ENCODE peak calls at places on chromosomes 3 and 15, in seven cellular contexts. P, Y, N, E, J, K and G are unnamed samples.

GRCh38 chr15:99925661-99926461 is 192.6 kb upstream of the LYSMD4 start:
- DNase-seq in P (no peak), Y (peak), N (peak), E (peak), J (peak), K (peak), G (peak)

GRCh38 chr3:55854395-55854994 is 367.4 kb upstream of the WNT5A start:
- DNase-seq in P (no peak), Y (no peak), N (no peak), E (no peak), J (no peak), K (no peak), G (no peak)

GRCh38 chr3:88311826-88312225 is 162.1 kb downstream of the C3orf38 start:
- DNase-seq in P (no peak), Y (no peak), N (no peak), E (no peak), J (no peak), K (no peak), G (no peak)

GRCh38 chr15:50940506-50940905 is 32.0 kb downstream of the AP4E1 start:
- DNase-seq in P (peak), Y (no peak), N (no peak), E (no peak), J (no peak), K (no peak), G (no peak)

GRCh38 chr3:109900774-109901173 is 563.4 kb upstream of the DPPA4 start:
- DNase-seq in P (no peak), Y (no peak), N (no peak), E (no peak), J (no peak), K (no peak), G (no peak)

GRCh38 chr15:92377083-92377789 is 16.4 kb upstream of the ST8SIA2 start:
- DNase-seq in P (peak), Y (no peak), N (no peak), E (no peak), J (peak), K (no peak), G (no peak)

GRCh38 chr15:94600496-94600895 is 369.1 kb downstream of the MCTP2 start:
- DNase-seq in P (no peak), Y (no peak), N (no peak), E (no peak), J (no peak), K (no peak), G (no peak)

GRCh38 chr3:126146034-126146433 is 34.4 kb downstream of the ALDH1L1 start:
- DNase-seq in P (no peak), Y (no peak), N (no peak), E (no peak), J (no peak), K (no peak), G (no peak)

GRCh38 chr3:126704494-126705214 is 614 bp downstream of the CHCHD6 start:
- DNase-seq in P (no peak), Y (no peak), N (no peak), E (no peak), J (no peak), K (no peak), G (no peak)

GRCh38 chr15:97961067-97961954 is 808 bp downstream of the ARRDC4 start:
- DNase-seq in P (peak), Y (peak), N (peak), E (peak), J (peak), K (no peak), G (peak)

GRCh38 chr15:70806992-70807712 is 43.8 kb upstream of the UACA start:
- DNase-seq in P (no peak), Y (no peak), N (no peak), E (peak), J (peak), K (no peak), G (peak)

GRCh38 chr3:112632596-112632995 is 8.3 kb downstream of the CCDC80 start:
- DNase-seq in P (no peak), Y (no peak), N (no peak), E (no peak), J (no peak), K (no peak), G (no peak)

GRCh38 chr3:195250473-195251251 is 20.3 kb downstream of the XXYLT1 start:
- DNase-seq in P (peak), Y (no peak), N (no peak), E (no peak), J (no peak), K (no peak), G (no peak)

GRCh38 chr3:34207826-34208225 is 409.4 kb downstream of the PDCD6IP start:
- DNase-seq in P (no peak), Y (no peak), N (no peak), E (no peak), J (no peak), K (no peak), G (no peak)

GRCh38 chr3:72436863-72437592 is 411.2 kb downstream of the SHQ1 start:
- DNase-seq in P (no peak), Y (no peak), N (no peak), E (no peak), J (no peak), K (no peak), G (no peak)

GRCh38 chr3:81709606-81710005 is 51.8 kb downstream of the GBE1 start:
- DNase-seq in P (no peak), Y (no peak), N (no peak), E (no peak), J (no peak), K (no peak), G (no peak)

GRCh38 chr3:183975981-183976662 is 41.6 kb downstream of the ABCC5 start:
- DNase-seq in P (no peak), Y (no peak), N (no peak), E (peak), J (no peak), K (no peak), G (no peak)

GRCh38 chr3:146165370-146165769 is 4.4 kb upstream of the PLOD2 start:
- DNase-seq in P (peak), Y (no peak), N (no peak), E (no peak), J (no peak), K (no peak), G (no peak)

GRCh38 chr3:161991901-161992300 is 495.3 kb downstream of the OTOL1 start:
- DNase-seq in P (no peak), Y (no peak), N (no peak), E (no peak), J (no peak), K (no peak), G (no peak)

GRCh38 chr15:31975446-31976229 is 54.7 kb upstream of the CHRNA7 start:
- DNase-seq in P (no peak), Y (no peak), N (peak), E (peak), J (no peak), K (no peak), G (no peak)

GRCh38 chr3:83011471-83011870 is 1250.0 kb upstream of the GBE1 start:
- DNase-seq in P (no peak), Y (no peak), N (no peak), E (no peak), J (no peak), K (no peak), G (no peak)

GRCh38 chr15:88894819-88895767 is at the start of gene HAPLN3:
- DNase-seq in P (no peak), Y (peak), N (no peak), E (peak), J (no peak), K (peak), G (no peak)

GRCh38 chr3:183212096-183212495 is 41.0 kb upstream of the B3GNT5 start:
- DNase-seq in P (no peak), Y (no peak), N (no peak), E (peak), J (no peak), K (no peak), G (no peak)

GRCh38 chr3:146200461-146201220 is 39.7 kb upstream of the PLOD2 start:
- DNase-seq in P (no peak), Y (no peak), N (no peak), E (no peak), J (no peak), K (no peak), G (no peak)

GRCh38 chr3:41202834-41203345 is 3.6 kb downstream of the CTNNB1 start:
- DNase-seq in P (peak), Y (no peak), N (no peak), E (peak), J (no peak), K (no peak), G (no peak)

GRCh38 chr15:90376789-90377188 is 11.3 kb upstream of the IQGAP1 start:
- DNase-seq in P (no peak), Y (no peak), N (no peak), E (peak), J (no peak), K (peak), G (no peak)

GRCh38 chr3:191158247-191158646 is 40.8 kb upstream of the OSTN start:
- DNase-seq in P (no peak), Y (no peak), N (no peak), E (no peak), J (no peak), K (no peak), G (no peak)

GRCh38 chr15:29089731-29090616 is 179.6 kb downstream of the NSMCE3 start:
- DNase-seq in P (no peak), Y (no peak), N (no peak), E (peak), J (no peak), K (no peak), G (no peak)

GRCh38 chr3:127889461-127889863 is 25.6 kb upstream of the KBTBD12 start:
- DNase-seq in P (peak), Y (no peak), N (no peak), E (no peak), J (no peak), K (no peak), G (no peak)

GRCh38 chr3:40306336-40306735 is 3.2 kb upstream of the EIF1B start:
- DNase-seq in P (peak), Y (no peak), N (no peak), E (no peak), J (no peak), K (no peak), G (no peak)

GRCh38 chr15:34161329-34161953 is 48.5 kb downstream of the KATNBL1 start:
- DNase-seq in P (no peak), Y (no peak), N (no peak), E (peak), J (no peak), K (no peak), G (no peak)

GRCh38 chr3:123429362-123430125 is 19.3 kb downstream of the ADCY5 start:
- DNase-seq in P (no peak), Y (no peak), N (no peak), E (no peak), J (no peak), K (no peak), G (no peak)

GRCh38 chr3:123431658-123432323 is 17.1 kb downstream of the ADCY5 start:
- DNase-seq in P (no peak), Y (no peak), N (no peak), E (no peak), J (no peak), K (no peak), G (no peak)

GRCh38 chr3:123432832-123433523 is 15.9 kb downstream of the ADCY5 start:
- DNase-seq in P (no peak), Y (no peak), N (no peak), E (no peak), J (no peak), K (no peak), G (no peak)

GRCh38 chr3:123430266-123430665 is 18.6 kb downstream of the ADCY5 start:
- DNase-seq in P (no peak), Y (no peak), N (no peak), E (no peak), J (no peak), K (no peak), G (no peak)

GRCh38 chr3:123431007-123431657 is 17.8 kb downstream of the ADCY5 start:
- DNase-seq in P (no peak), Y (no peak), N (no peak), E (no peak), J (no peak), K (no peak), G (no peak)
- TF ChIP-seq CTCF in P (no peak), Y (no peak), N (no peak), E (no peak), J (no peak), K (no peak), G (no peak)

DNA sequence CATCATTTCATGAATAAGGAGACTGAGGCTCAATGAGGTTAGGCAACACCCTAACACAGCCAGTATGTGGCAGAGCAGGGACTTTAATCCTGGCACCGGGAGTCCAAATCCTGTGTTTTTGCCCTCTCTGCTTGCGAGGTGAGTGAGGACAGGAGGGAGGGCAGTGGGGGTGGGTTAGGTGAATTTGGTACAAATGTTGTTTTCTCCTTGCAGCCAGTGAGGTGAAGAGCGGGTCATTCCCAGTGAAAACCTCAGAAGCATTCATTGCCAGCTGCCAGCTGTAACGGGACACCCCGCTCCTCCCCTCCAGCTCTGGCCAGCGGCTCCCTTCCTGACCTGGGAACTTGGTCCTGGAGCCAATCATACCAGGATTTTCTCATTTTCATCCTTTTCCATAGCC is 45.7 kb upstream of the RAB6B start:
- DNase-seq in P (no peak), Y (no peak), N (no peak), E (no peak), J (no peak), K (no peak), G (no peak)
- TF ChIP-seq CTCF in P (no peak), Y (no peak), N (no peak), E (no peak), J (no peak), K (no peak), G (no peak)

GRCh38 chr3:52986938-52987337 is 58.9 kb downstream of the SFMBT1 start:
- DNase-seq in P (peak), Y (peak), N (no peak), E (peak), J (no peak), K (no peak), G (no peak)
- TF ChIP-seq CTCF in P (peak), Y (no peak), N (no peak), E (no peak), J (peak), K (peak), G (peak)

DNA sequence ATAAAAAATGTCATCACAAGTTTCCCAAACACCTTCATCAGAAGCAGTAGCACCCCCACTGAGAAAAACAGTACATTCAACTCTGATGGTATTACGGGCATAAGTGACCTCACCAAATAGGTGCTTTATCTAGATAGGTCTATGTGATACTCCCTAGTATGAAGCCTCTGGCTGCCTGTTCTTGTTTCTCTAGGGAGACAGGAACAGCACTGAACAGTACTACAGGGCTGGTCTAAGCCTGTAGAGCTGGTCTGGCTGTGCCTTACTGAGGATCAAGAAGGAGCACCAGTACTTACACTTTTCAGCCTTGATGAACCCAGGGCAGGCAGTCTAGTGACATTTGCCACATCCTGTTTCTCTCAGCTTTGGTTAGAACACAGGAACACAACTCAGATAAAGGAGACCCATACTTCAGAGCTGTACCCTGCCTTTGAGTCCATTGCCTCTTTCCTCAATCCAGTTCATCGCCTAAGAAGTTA is 35.9 kb downstream of the OXNAD1 start:
- DNase-seq in P (no peak), Y (no peak), N (no peak), E (no peak), J (no peak), K (peak), G (no peak)
- TF ChIP-seq CTCF in P (no peak), Y (no peak), N (no peak), E (no peak), J (no peak), K (no peak), G (no peak)

GRCh38 chr15:53511175-53511574 is 248.3 kb downstream of the WDR72 start:
- DNase-seq in P (no peak), Y (no peak), N (no peak), E (no peak), J (no peak), K (no peak), G (no peak)

GRCh38 chr15:53513431-53513830 is 246.0 kb downstream of the WDR72 start:
- DNase-seq in P (no peak), Y (no peak), N (no peak), E (no peak), J (no peak), K (no peak), G (no peak)

GRCh38 chr15:53506370-53506769 is 253.1 kb downstream of the WDR72 start:
- DNase-seq in P (no peak), Y (no peak), N (no peak), E (no peak), J (no peak), K (no peak), G (no peak)

GRCh38 chr15:53512029-53512428 is 247.4 kb downstream of the WDR72 start:
- DNase-seq in P (no peak), Y (no peak), N (no peak), E (no peak), J (no peak), K (no peak), G (no peak)
- TF ChIP-seq CTCF in P (no peak), Y (no peak), N (no peak), E (no peak), J (no peak), K (no peak), G (no peak)

GRCh38 chr3:19046440-19046839 is 101.9 kb upstream of the KCNH8 start:
- DNase-seq in P (no peak), Y (no peak), N (no peak), E (peak), J (no peak), K (no peak), G (no peak)
- TF ChIP-seq CTCF in P (peak), Y (no peak), N (no peak), E (no peak), J (no peak), K (no peak), G (no peak)

GRCh38 chr3:180631317-180631716 is 29.4 kb downstream of the TTC14 start:
- DNase-seq in P (no peak), Y (no peak), N (no peak), E (no peak), J (no peak), K (no peak), G (no peak)
- TF ChIP-seq CTCF in P (peak), Y (no peak), N (no peak), E (peak), J (no peak), K (no peak), G (no peak)

GRCh38 chr15:42137461-42138261 is 18.8 kb downstream of the PLA2G4F start:
- DNase-seq in P (peak), Y (peak), N (no peak), E (peak), J (no peak), K (no peak), G (no peak)
- TF ChIP-seq CTCF in P (peak), Y (peak), N (no peak), E (peak), J (peak), K (peak), G (peak)

GRCh38 chr3:172989373-172989772 is 151.7 kb downstream of the SPATA16 start:
- DNase-seq in P (no peak), Y (no peak), N (no peak), E (no peak), J (no peak), K (no peak), G (no peak)

GRCh38 chr3:172982731-172983364 is 158.2 kb downstream of the SPATA16 start:
- DNase-seq in P (no peak), Y (no peak), N (no peak), E (peak), J (no peak), K (no peak), G (no peak)

GRCh38 chr3:172991424-172991996 is 149.5 kb downstream of the SPATA16 start:
- DNase-seq in P (no peak), Y (no peak), N (no peak), E (no peak), J (no peak), K (no peak), G (no peak)

GRCh38 chr3:172984938-172985337 is 156.1 kb downstream of the SPATA16 start:
- DNase-seq in P (no peak), Y (no peak), N (no peak), E (no peak), J (no peak), K (no peak), G (no peak)

DNA sequence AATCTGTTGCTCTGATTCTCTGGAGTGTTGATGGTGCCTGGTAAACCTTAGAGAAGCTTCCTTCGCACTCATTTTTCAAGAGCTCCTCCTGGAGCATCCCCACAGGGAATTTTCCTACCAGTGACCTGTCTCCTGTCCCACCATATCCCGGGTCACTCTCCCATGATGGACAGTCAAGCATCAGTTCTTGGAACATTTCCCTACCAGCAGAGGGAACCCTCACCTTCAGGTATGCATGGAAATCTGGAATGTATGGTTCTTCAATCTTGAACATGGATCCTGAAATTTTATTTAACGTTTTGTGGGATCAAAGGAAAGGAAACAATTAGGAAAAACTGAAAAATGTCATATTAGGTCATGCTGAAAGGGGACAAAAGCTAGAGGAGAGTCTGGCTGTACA is 153.8 kb downstream of the SPATA16 start:
- DNase-seq in P (no peak), Y (peak), N (no peak), E (no peak), J (no peak), K (no peak), G (no peak)
- TF ChIP-seq CTCF in P (peak), Y (peak), N (no peak), E (peak), J (no peak), K (no peak), G (no peak)